ENCODE peak calls at places on chromosome 14, in four cellular contexts. One of them, this sample, is unnamed. For H3K36me3 and H3K27me3, the result is how much of the 10 kb centered on the place peaks cover.

GRCh38 chr14:87409401-87409800 is 583.6 kb downstream of the GALC start:
- DNase-seq in astrocyte: peak
- DNase-seq in mesendoderm: peak
- DNase-seq in keratinocyte: no peak
- DNase-seq in this sample: no peak

GRCh38 chr14:22847661-22848341 is 11.4 kb downstream of the MMP14 start:
- DNase-seq in astrocyte: peak
- DNase-seq in mesendoderm: no peak
- DNase-seq in keratinocyte: no peak
- DNase-seq in this sample: peak

GRCh38 chr14:92925446-92925845 is 2.5 kb downstream of the CHGA start:
- DNase-seq in astrocyte: no peak
- DNase-seq in mesendoderm: peak
- DNase-seq in keratinocyte: no peak
- DNase-seq in this sample: no peak

GRCh38 chr14:58243790-58244555 is 670 bp upstream of the PSMA3 start:
- DNase-seq in astrocyte: peak
- DNase-seq in mesendoderm: peak
- DNase-seq in keratinocyte: no peak
- DNase-seq in this sample: peak

GRCh38 chr14:39265741-39266588 is 32.2 kb downstream of the MIA2 start:
- DNase-seq in astrocyte: peak
- DNase-seq in mesendoderm: no peak
- DNase-seq in keratinocyte: no peak
- DNase-seq in this sample: no peak

GRCh38 chr14:60350366-60350720 is 101.3 kb downstream of the PPM1A start:
- DNase-seq in astrocyte: no peak
- DNase-seq in mesendoderm: peak
- DNase-seq in keratinocyte: no peak
- DNase-seq in this sample: peak

GRCh38 chr14:20683125-20683895 is 1.1 kb upstream of the RNASE4 start:
- DNase-seq in astrocyte: peak
- DNase-seq in mesendoderm: peak
- DNase-seq in keratinocyte: peak
- DNase-seq in this sample: peak

GRCh38 chr14:90717916-90718315 is 98.3 kb downstream of the TTC7B start:
- DNase-seq in astrocyte: peak
- DNase-seq in mesendoderm: no peak
- DNase-seq in keratinocyte: no peak
- DNase-seq in this sample: peak

GRCh38 chr14:70802379-70802778 is 6.9 kb downstream of the MAP3K9 start:
- DNase-seq in astrocyte: no peak
- DNase-seq in mesendoderm: no peak
- DNase-seq in keratinocyte: no peak
- DNase-seq in this sample: no peak

GRCh38 chr14:67331368-67332125 is 28.1 kb downstream of the ATP6V1D start:
- DNase-seq in astrocyte: peak
- DNase-seq in mesendoderm: no peak
- DNase-seq in keratinocyte: no peak
- DNase-seq in this sample: peak

GRCh38 chr14:33525626-33526025 is 425.2 kb downstream of the EGLN3 start:
- DNase-seq in astrocyte: no peak
- DNase-seq in mesendoderm: no peak
- DNase-seq in keratinocyte: no peak
- DNase-seq in this sample: no peak

GRCh38 chr14:76918176-76918750 is 92.1 kb downstream of the LRRC74A start:
- DNase-seq in astrocyte: peak
- DNase-seq in mesendoderm: peak
- DNase-seq in keratinocyte: no peak
- DNase-seq in this sample: peak

GRCh38 chr14:67493092-67493717 is 4.7 kb upstream of the TMEM229B start:
- DNase-seq in astrocyte: no peak
- DNase-seq in mesendoderm: no peak
- DNase-seq in keratinocyte: no peak
- DNase-seq in this sample: no peak

GRCh38 chr14:68367444-68368014 is 425.3 kb downstream of the ZFP36L1 start:
- DNase-seq in astrocyte: peak
- DNase-seq in mesendoderm: no peak
- DNase-seq in keratinocyte: no peak
- DNase-seq in this sample: no peak

GRCh38 chr14:24079521-24080141 is 8.3 kb downstream of the CPNE6 start:
- DNase-seq in astrocyte: no peak
- DNase-seq in mesendoderm: peak
- DNase-seq in keratinocyte: no peak
- DNase-seq in this sample: no peak

GRCh38 chr14:98728024-98728423 is 544.0 kb downstream of the BCL11B start:
- DNase-seq in astrocyte: no peak
- DNase-seq in mesendoderm: no peak
- DNase-seq in keratinocyte: no peak
- DNase-seq in this sample: no peak

GRCh38 chr14:45181329-45181728 is 45.6 kb downstream of the FANCM start:
- DNase-seq in astrocyte: peak
- DNase-seq in mesendoderm: no peak
- DNase-seq in keratinocyte: no peak
- DNase-seq in this sample: no peak

GRCh38 chr14:92198804-92199203 is 77.0 kb downstream of the CPSF2 start:
- DNase-seq in astrocyte: no peak
- DNase-seq in mesendoderm: peak
- DNase-seq in keratinocyte: no peak
- DNase-seq in this sample: no peak

GRCh38 chr14:54653764-54654469 is 87.0 kb downstream of the SAMD4A start:
- DNase-seq in astrocyte: peak
- DNase-seq in mesendoderm: peak
- DNase-seq in keratinocyte: no peak
- DNase-seq in this sample: peak

GRCh38 chr14:96109956-96110355 is 70.8 kb downstream of the C14orf132 start:
- DNase-seq in astrocyte: no peak
- DNase-seq in mesendoderm: no peak
- DNase-seq in keratinocyte: no peak
- DNase-seq in this sample: no peak

GRCh38 chr14:64960762-64961276 is 11.3 kb downstream of the RAB15 start:
- DNase-seq in astrocyte: no peak
- DNase-seq in mesendoderm: peak
- DNase-seq in keratinocyte: no peak
- DNase-seq in this sample: no peak

GRCh38 chr14:44453433-44454171 is 53.5 kb downstream of the FSCB start:
- DNase-seq in astrocyte: no peak
- DNase-seq in mesendoderm: no peak
- DNase-seq in keratinocyte: no peak
- DNase-seq in this sample: no peak

GRCh38 chr14:81398196-81398891 is 1.8 kb downstream of the STON2 start:
- DNase-seq in astrocyte: no peak
- DNase-seq in mesendoderm: no peak
- DNase-seq in keratinocyte: no peak
- DNase-seq in this sample: no peak

GRCh38 chr14:103516426-103517171 is 6.0 kb downstream of the CKB start:
- DNase-seq in astrocyte: no peak
- DNase-seq in mesendoderm: no peak
- DNase-seq in keratinocyte: no peak
- DNase-seq in this sample: no peak

GRCh38 chr14:76566439-76566838 is 190.5 kb downstream of the ESRRB start:
- DNase-seq in astrocyte: no peak
- DNase-seq in mesendoderm: no peak
- DNase-seq in keratinocyte: no peak
- DNase-seq in this sample: no peak

GRCh38 chr14:83356080-83356479 is 1822.4 kb upstream of the SEL1L start:
- DNase-seq in astrocyte: no peak
- DNase-seq in mesendoderm: no peak
- DNase-seq in keratinocyte: no peak
- DNase-seq in this sample: no peak

GRCh38 chr14:89851031-89851430 is 103.5 kb downstream of the EFCAB11 start:
- DNase-seq in astrocyte: no peak
- DNase-seq in mesendoderm: no peak
- DNase-seq in keratinocyte: no peak
- DNase-seq in this sample: no peak

GRCh38 chr14:90295870-90296516 is 35.7 kb downstream of the NRDE2 start:
- DNase-seq in astrocyte: peak
- DNase-seq in mesendoderm: no peak
- DNase-seq in keratinocyte: no peak
- DNase-seq in this sample: peak

DNA sequence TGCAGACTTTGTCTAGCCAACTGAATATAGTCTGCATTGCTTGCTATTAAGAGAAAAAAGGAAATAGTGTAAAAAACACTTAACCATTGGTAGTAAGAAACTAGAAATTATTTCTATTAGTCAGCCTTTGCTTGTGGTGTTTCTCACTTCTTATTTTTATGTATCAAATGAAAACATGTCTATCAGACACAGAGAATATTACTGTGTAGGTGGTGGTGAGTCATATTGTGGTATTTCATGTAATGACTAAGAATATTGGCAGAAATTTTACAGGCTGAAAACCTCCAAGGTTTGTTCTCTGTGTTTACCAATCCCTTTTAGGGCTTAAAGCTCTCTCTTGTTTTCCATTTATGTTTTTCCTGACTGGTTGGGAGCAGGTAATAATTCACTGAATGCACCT is 87.2 kb downstream of the DAAM1 start:
- DNase-seq in astrocyte: peak
- DNase-seq in mesendoderm: no peak
- DNase-seq in keratinocyte: no peak
- DNase-seq in this sample: peak
- H3K9ac ChIP-seq in astrocyte: peak
- H3K9ac ChIP-seq in mesendoderm: no peak
- H3K9ac ChIP-seq in keratinocyte: peak
- H3K9ac ChIP-seq in this sample: peak

GRCh38 chr14:101719045-101719645 is 42.4 kb upstream of the PPP2R5C start:
- DNase-seq in astrocyte: no peak
- DNase-seq in mesendoderm: no peak
- DNase-seq in keratinocyte: no peak
- DNase-seq in this sample: no peak

GRCh38 chr14:101723061-101723595 is 38.4 kb upstream of the PPP2R5C start:
- DNase-seq in astrocyte: no peak
- DNase-seq in mesendoderm: no peak
- DNase-seq in keratinocyte: no peak
- DNase-seq in this sample: no peak

GRCh38 chr14:101719708-101720107 is 41.8 kb upstream of the PPP2R5C start:
- DNase-seq in astrocyte: no peak
- DNase-seq in mesendoderm: peak
- DNase-seq in keratinocyte: no peak
- DNase-seq in this sample: no peak

GRCh38 chr14:101721951-101722661 is 39.4 kb upstream of the PPP2R5C start:
- DNase-seq in astrocyte: peak
- DNase-seq in mesendoderm: peak
- DNase-seq in keratinocyte: no peak
- DNase-seq in this sample: peak

DNA sequence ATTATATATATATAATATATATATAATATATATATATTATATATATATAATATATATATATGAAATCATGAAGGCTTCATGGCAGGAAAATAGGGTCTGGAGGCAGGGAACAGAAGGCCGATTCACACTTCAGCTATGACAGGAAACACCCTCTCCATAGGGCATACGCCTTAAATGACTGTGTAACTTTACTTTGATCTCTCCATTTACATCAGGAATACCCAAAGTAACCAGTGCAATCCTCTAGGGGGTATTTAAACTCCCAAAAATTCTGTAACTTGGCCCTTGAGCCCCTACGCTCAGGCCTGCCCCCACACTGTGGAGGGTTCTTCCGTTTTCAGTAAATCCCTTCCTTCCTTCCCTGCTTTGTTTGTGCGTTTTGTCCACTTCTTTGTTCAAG is 40.4 kb upstream of the PPP2R5C start:
- DNase-seq in astrocyte: no peak
- DNase-seq in mesendoderm: no peak
- DNase-seq in keratinocyte: no peak
- DNase-seq in this sample: no peak
- H3K36me3 ChIP-seq in astrocyte: under half
- H3K36me3 ChIP-seq in mesendoderm: under half
- H3K36me3 ChIP-seq in keratinocyte: under half
- H3K36me3 ChIP-seq in this sample: under half

GRCh38 chr14:36478782-36479181 is 41.2 kb downstream of the NKX2-1 start:
- DNase-seq in astrocyte: peak
- DNase-seq in mesendoderm: no peak
- DNase-seq in keratinocyte: peak
- DNase-seq in this sample: no peak

GRCh38 chr14:36474593-36474992 is 45.4 kb downstream of the NKX2-1 start:
- DNase-seq in astrocyte: no peak
- DNase-seq in mesendoderm: no peak
- DNase-seq in keratinocyte: no peak
- DNase-seq in this sample: no peak

GRCh38 chr14:36477266-36477665 is 42.8 kb downstream of the NKX2-1 start:
- DNase-seq in astrocyte: no peak
- DNase-seq in mesendoderm: peak
- DNase-seq in keratinocyte: no peak
- DNase-seq in this sample: no peak

DNA sequence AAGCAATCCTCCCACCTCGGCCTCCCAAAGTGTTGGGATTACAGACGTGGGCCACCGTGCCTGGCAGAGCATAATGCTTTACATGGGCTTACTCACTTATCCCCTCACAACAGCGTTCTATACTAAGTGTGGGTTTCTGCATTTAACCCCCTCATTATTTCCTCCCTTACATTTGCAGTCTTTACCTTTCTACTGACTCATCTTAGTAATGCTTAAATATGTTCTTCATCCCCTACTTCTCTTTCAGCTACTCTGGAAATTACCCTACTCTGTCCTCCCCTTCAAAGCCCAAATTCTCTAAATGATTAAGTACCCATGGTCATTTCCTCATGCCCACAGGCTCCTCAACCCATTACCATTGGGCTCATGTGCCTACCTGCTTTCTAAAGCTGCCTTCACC is 40.7 kb downstream of the NKX2-1 start:
- DNase-seq in astrocyte: no peak
- DNase-seq in mesendoderm: no peak
- DNase-seq in keratinocyte: no peak
- DNase-seq in this sample: no peak
- H3K27me3 ChIP-seq in astrocyte: under half
- H3K27me3 ChIP-seq in mesendoderm: under half
- H3K27me3 ChIP-seq in keratinocyte: under half
- H3K27me3 ChIP-seq in this sample: under half

GRCh38 chr14:52949711-52950409 is 990 bp downstream of the FERMT2 start:
- DNase-seq in astrocyte: peak
- DNase-seq in mesendoderm: no peak
- DNase-seq in keratinocyte: no peak
- DNase-seq in this sample: peak

GRCh38 chr14:52948039-52948438 is 2.8 kb downstream of the FERMT2 start:
- DNase-seq in astrocyte: no peak
- DNase-seq in mesendoderm: no peak
- DNase-seq in keratinocyte: no peak
- DNase-seq in this sample: no peak

GRCh38 chr14:52950410-52950897 is 396 bp downstream of the FERMT2 start:
- DNase-seq in astrocyte: peak
- DNase-seq in mesendoderm: peak
- DNase-seq in keratinocyte: no peak
- DNase-seq in this sample: peak

GRCh38 chr14:52948836-52949235 is 2.0 kb downstream of the FERMT2 start:
- DNase-seq in astrocyte: no peak
- DNase-seq in mesendoderm: no peak
- DNase-seq in keratinocyte: no peak
- DNase-seq in this sample: no peak

DNA sequence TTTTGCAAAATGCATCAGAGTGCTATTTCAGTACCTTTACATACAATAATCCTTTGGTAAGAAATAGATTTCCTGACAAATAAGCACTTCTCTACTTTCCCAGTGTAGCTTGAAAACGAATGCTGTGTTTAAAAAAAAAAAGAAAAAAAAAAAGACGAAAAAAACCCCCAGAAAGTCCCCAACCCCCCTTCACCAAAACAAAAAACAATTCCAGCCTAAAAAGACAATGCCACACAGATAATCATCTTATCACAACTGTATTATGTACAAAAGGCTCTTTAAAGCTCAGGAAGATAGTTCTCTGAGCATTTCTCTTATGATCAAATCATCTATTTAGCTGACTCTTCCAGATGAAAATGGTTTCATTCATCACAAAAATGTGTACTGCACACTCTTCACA is 1.6 kb downstream of the FERMT2 start:
- DNase-seq in astrocyte: no peak
- DNase-seq in mesendoderm: no peak
- DNase-seq in keratinocyte: no peak
- DNase-seq in this sample: no peak
- H3K9ac ChIP-seq in astrocyte: peak
- H3K9ac ChIP-seq in mesendoderm: peak
- H3K9ac ChIP-seq in keratinocyte: peak
- H3K9ac ChIP-seq in this sample: peak

This sample was measured in adipocyte.